ENCODE peak calls at places on chromosomes 4 and X, in six cellular contexts. S is uterus, W is lung, J is ovary, O is mesendoderm, X is pancreas. I is an unnamed sample.

GRCh38 chr4:120481711-120482110 is 415.1 kb upstream of the MAD2L1 start:
- DNase-seq in S (no peak), W (no peak), O (no peak), J (no peak), X (no peak), I (no peak)

GRCh38 chr4:12286351-12286750 is 857.7 kb upstream of the HS3ST1 start:
- DNase-seq in X (no peak), O (no peak), W (no peak), S (no peak), J (no peak), I (no peak)

GRCh38 chrX:94524867-94525266 is 850.9 kb downstream of the FAM133A start:
- DNase-seq in S (no peak), X (no peak), O (peak; percentile 1), W (no peak), J (no peak), I (no peak)

GRCh38 chr4:65175585-65175984 is 494.7 kb downstream of the EPHA5 start:
- DNase-seq in S (no peak), O (no peak), W (no peak), X (no peak), J (no peak), I (no peak)

GRCh38 chrX:8879750-8880149 is 78.6 kb upstream of the FAM9A start:
- DNase-seq in W (no peak), J (no peak), S (no peak), X (peak; percentile 17), O (peak; percentile 30), I (peak; percentile 5)

GRCh38 chr4:1246111-1246881 is 2.6 kb downstream of the CTBP1 start:
- DNase-seq in X (peak; percentile 70), W (peak; percentile 54), S (no peak), O (no peak), J (peak; percentile 42), I (no peak)

GRCh38 chr4:174154455-174154854 is 129.0 kb downstream of the FBXO8 start:
- DNase-seq in O (no peak), S (peak; percentile 21), X (no peak), W (no peak), J (no peak), I (no peak)

GRCh38 chr4:159346681-159347080 is 243.8 kb downstream of the RAPGEF2 start:
- DNase-seq in O (no peak), S (no peak), W (no peak), J (no peak), X (no peak), I (no peak)

GRCh38 chr4:38177035-38177791 is 217.0 kb downstream of the PTTG2 start:
- DNase-seq in O (no peak), J (peak; percentile 39), S (no peak), W (peak; percentile 31), X (peak; percentile 44), I (peak; percentile 50)

GRCh38 chr4:1293531-1293941 is 3.8 kb downstream of the MAEA start:
- DNase-seq in O (no peak), W (no peak), S (no peak), X (no peak), J (no peak), I (no peak)

GRCh38 chrX:8743126-8743732 is 11.3 kb upstream of the ANOS1 start:
- DNase-seq in W (peak; percentile 48), X (peak; percentile 59), J (peak; percentile 31), S (peak; percentile 22), O (peak; percentile 60), I (peak; percentile 37)

GRCh38 chr4:142940614-142941013 is 94.5 kb upstream of the INPP4B start:
- DNase-seq in S (no peak), O (no peak), X (peak; percentile 66), J (no peak), W (no peak), I (peak; percentile 51)

DNA sequence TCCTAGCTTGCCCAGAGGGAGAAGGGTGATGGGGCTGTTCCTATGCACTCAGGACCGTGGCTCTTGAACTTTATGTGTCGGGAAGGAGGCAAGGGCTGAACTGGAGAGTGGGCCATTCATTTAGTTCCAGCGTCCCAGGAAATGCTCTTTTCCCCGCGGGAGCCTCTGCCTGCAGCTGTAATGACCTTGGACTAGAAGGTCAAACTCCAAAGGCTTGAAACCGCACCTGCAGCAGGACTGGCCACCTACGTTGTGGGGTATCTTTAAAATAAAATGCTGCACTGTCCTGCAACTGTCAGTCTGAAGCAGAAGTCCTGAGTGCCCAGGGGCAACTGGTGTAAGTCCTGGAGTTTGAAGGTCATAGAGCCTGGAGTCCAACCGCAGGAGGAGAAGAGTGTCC is 61.5 kb upstream of the LSM6 start:
- DNase-seq in X (no peak), J (no peak), O (no peak), W (no peak), S (no peak), I (no peak)
- H3K27me3 ChIP-seq in X (no peaks in the 10 kb centered on the region), J (no peaks in the 10 kb centered on the region), O (no peaks in the 10 kb centered on the region), W (no peaks in the 10 kb centered on the region), S (no peaks in the 10 kb centered on the region), I (peaks cover 2% of the 10 kb centered on the region)

DNA sequence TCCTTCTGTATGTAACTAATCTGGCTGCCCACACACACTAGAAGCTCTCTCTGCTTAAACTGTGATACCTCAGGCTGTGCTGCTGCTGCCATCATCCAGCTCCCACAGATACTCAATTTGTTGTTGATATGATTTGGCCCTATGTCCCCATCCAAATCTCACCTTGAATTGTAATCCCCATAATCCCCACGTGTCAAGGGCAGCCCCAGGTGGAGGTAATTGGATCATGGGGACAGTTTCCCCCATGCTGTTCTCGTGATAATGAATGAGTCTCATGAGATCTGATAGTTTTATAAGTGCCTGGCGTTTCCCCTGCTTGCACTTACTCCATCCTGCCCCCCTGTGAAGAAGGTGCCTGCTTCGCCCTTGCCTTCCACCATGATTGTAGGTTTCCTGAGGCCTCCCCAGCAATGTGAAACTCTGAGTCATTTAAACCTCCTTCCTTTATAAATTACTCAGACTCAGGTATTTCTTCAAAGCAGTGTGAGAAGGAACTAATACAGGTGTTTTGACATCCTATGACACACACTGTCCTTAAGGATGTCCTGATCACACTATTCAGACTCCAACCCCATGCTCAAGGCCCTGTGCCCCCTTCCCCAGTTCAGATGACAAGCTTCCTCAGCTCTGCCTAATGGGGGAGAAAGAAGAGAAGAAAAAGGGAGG is 2.9 kb upstream of the ATOH1 start:
- DNase-seq in S (no peak), J (no peak), W (no peak), X (no peak), O (peak; percentile 64), I (no peak)
- H3K27me3 ChIP-seq in S (no peaks in the 10 kb centered on the region), J (no peaks in the 10 kb centered on the region), W (peaks cover 14% of the 10 kb centered on the region), X (peaks cover 8% of the 10 kb centered on the region), O (peaks cover 41% of the 10 kb centered on the region), I (peaks cover 25% of the 10 kb centered on the region)

GRCh38 chr4:7253341-7253700 is 61.0 kb downstream of the SORCS2 start:
- DNase-seq in O (no peak), W (no peak), X (no peak), S (no peak), J (no peak), I (no peak)
- H3K27me3 ChIP-seq in O (no peaks in the 10 kb centered on the region), W (no peaks in the 10 kb centered on the region), X (no peaks in the 10 kb centered on the region), S (no peaks in the 10 kb centered on the region), J (no peaks in the 10 kb centered on the region), I (no peaks in the 10 kb centered on the region)

DNA sequence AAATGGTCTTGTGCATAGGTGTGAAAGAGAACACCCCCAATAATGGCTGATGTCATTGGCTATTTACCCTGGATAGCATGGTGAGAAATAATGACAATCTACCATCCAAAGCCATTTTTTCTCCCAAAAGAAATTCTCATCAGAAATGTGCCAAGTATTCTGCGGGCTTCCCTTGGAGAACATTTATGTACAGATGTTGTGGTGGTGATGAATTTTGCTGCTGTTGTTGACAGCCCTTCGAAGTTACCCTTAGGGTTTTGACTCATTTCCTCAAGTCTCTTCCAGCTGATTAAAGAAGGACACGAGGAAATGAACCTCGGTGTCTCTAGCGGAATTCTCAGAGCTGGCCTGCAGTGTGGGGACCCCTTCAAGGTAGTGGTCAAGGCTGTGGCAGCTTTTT is 3.4 kb downstream of the KIT start:
- DNase-seq in W (no peak), O (no peak), S (no peak), X (no peak), J (no peak), I (no peak)
- H3K27me3 ChIP-seq in W (peaks cover 4% of the 10 kb centered on the region), O (peaks cover 14% of the 10 kb centered on the region), S (no peaks in the 10 kb centered on the region), X (no peaks in the 10 kb centered on the region), J (no peaks in the 10 kb centered on the region), I (peaks cover 8% of the 10 kb centered on the region)